ENCODE peak calls at places on chromosome 9, in ten cellular contexts. One of them, this sample, is unnamed.
A peak's percentile ranks its signal among the peaks of the same experiment; 100 is the strongest.

GRCh38 chr9:87436694-87437093 is 61.0 kb upstream of the DAPK1 start:
- DNase-seq in HEK293T: no peak
- DNase-seq in NCI-H774: no peak
- DNase-seq in omental fat pad: no peak
- DNase-seq in RPMI8226: no peak
- DNase-seq in AG20443: peak; percentile 20
- DNase-seq in iris pigment epithelial cell: peak; percentile 26
- DNase-seq in NCI-H2171 treated with DMSO at 0.1 percent for 48 hours: no peak
- DNase-seq in lower lobe of right lung: no peak
- DNase-seq in hippocampal formation: no peak
- DNase-seq in this sample: no peak

GRCh38 chr9:5633243-5633642 is 4.3 kb downstream of the RIC1 start:
- DNase-seq in hippocampal formation: no peak
- DNase-seq in AG20443: no peak
- DNase-seq in iris pigment epithelial cell: peak; percentile 81
- DNase-seq in RPMI8226: no peak
- DNase-seq in omental fat pad: no peak
- DNase-seq in NCI-H774: no peak
- DNase-seq in NCI-H2171 treated with DMSO at 0.1 percent for 48 hours: no peak
- DNase-seq in HEK293T: no peak
- DNase-seq in lower lobe of right lung: no peak
- DNase-seq in this sample: no peak

GRCh38 chr9:137590123-137590468 is 216 bp downstream of the ZMYND19 start:
- DNase-seq in lower lobe of right lung: no peak
- DNase-seq in NCI-H2171 treated with DMSO at 0.1 percent for 48 hours: no peak
- DNase-seq in iris pigment epithelial cell: no peak
- DNase-seq in RPMI8226: no peak
- DNase-seq in omental fat pad: no peak
- DNase-seq in AG20443: no peak
- DNase-seq in HEK293T: no peak
- DNase-seq in hippocampal formation: no peak
- DNase-seq in NCI-H774: no peak
- DNase-seq in this sample: no peak

GRCh38 chr9:83622433-83622813 is 520 bp upstream of the IDNK start:
- DNase-seq in omental fat pad: no peak
- DNase-seq in HEK293T: no peak
- DNase-seq in hippocampal formation: no peak
- DNase-seq in AG20443: no peak
- DNase-seq in NCI-H774: no peak
- DNase-seq in NCI-H2171 treated with DMSO at 0.1 percent for 48 hours: peak; percentile 61
- DNase-seq in RPMI8226: no peak
- DNase-seq in lower lobe of right lung: no peak
- DNase-seq in iris pigment epithelial cell: no peak
- DNase-seq in this sample: no peak

GRCh38 chr9:82797539-82797938 is 265.4 kb downstream of the RASEF start:
- DNase-seq in omental fat pad: no peak
- DNase-seq in lower lobe of right lung: no peak
- DNase-seq in NCI-H2171 treated with DMSO at 0.1 percent for 48 hours: peak; percentile 92
- DNase-seq in iris pigment epithelial cell: no peak
- DNase-seq in HEK293T: no peak
- DNase-seq in hippocampal formation: no peak
- DNase-seq in AG20443: no peak
- DNase-seq in RPMI8226: no peak
- DNase-seq in NCI-H774: no peak
- DNase-seq in this sample: peak; percentile 75

GRCh38 chr9:89759563-89759962 is 154.8 kb downstream of the GADD45G start:
- DNase-seq in lower lobe of right lung: no peak
- DNase-seq in NCI-H2171 treated with DMSO at 0.1 percent for 48 hours: no peak
- DNase-seq in HEK293T: peak; percentile 40
- DNase-seq in NCI-H774: peak; percentile 29
- DNase-seq in omental fat pad: no peak
- DNase-seq in hippocampal formation: no peak
- DNase-seq in AG20443: no peak
- DNase-seq in RPMI8226: no peak
- DNase-seq in iris pigment epithelial cell: no peak
- DNase-seq in this sample: no peak

GRCh38 chr9:5579881-5580280 is 49.0 kb upstream of the RIC1 start:
- DNase-seq in omental fat pad: no peak
- DNase-seq in NCI-H2171 treated with DMSO at 0.1 percent for 48 hours: peak; percentile 6
- DNase-seq in iris pigment epithelial cell: no peak
- DNase-seq in hippocampal formation: no peak
- DNase-seq in lower lobe of right lung: no peak
- DNase-seq in NCI-H774: no peak
- DNase-seq in HEK293T: no peak
- DNase-seq in RPMI8226: no peak
- DNase-seq in AG20443: no peak
- DNase-seq in this sample: no peak

GRCh38 chr9:114258866-114259799 is 63.8 kb upstream of the ORM1 start:
- DNase-seq in NCI-H774: no peak
- DNase-seq in AG20443: no peak
- DNase-seq in RPMI8226: no peak
- DNase-seq in hippocampal formation: no peak
- DNase-seq in iris pigment epithelial cell: no peak
- DNase-seq in HEK293T: no peak
- DNase-seq in omental fat pad: no peak
- DNase-seq in NCI-H2171 treated with DMSO at 0.1 percent for 48 hours: peak; percentile 56
- DNase-seq in lower lobe of right lung: no peak
- DNase-seq in this sample: no peak

GRCh38 chr9:34675048-34675714 is 12.7 kb upstream of the CCL27 start:
- DNase-seq in HEK293T: peak; percentile 80
- DNase-seq in RPMI8226: peak; percentile 83
- DNase-seq in AG20443: peak; percentile 81
- DNase-seq in lower lobe of right lung: peak; percentile 65
- DNase-seq in iris pigment epithelial cell: peak; percentile 67
- DNase-seq in hippocampal formation: peak; percentile 28
- DNase-seq in omental fat pad: no peak
- DNase-seq in NCI-H774: peak; percentile 53
- DNase-seq in NCI-H2171 treated with DMSO at 0.1 percent for 48 hours: peak; percentile 21
- DNase-seq in this sample: peak; percentile 89

GRCh38 chr9:97848582-97849237 is 4.3 kb upstream of the FOXE1 start:
- DNase-seq in omental fat pad: no peak
- DNase-seq in HEK293T: no peak
- DNase-seq in iris pigment epithelial cell: no peak
- DNase-seq in RPMI8226: no peak
- DNase-seq in AG20443: no peak
- DNase-seq in hippocampal formation: no peak
- DNase-seq in lower lobe of right lung: peak; percentile 80
- DNase-seq in NCI-H2171 treated with DMSO at 0.1 percent for 48 hours: no peak
- DNase-seq in NCI-H774: no peak
- DNase-seq in this sample: no peak

GRCh38 chr9:76403352-76403751 is 9.1 kb upstream of the RFK start:
- DNase-seq in NCI-H2171 treated with DMSO at 0.1 percent for 48 hours: peak; percentile 6
- DNase-seq in AG20443: peak; percentile 78
- DNase-seq in NCI-H774: no peak
- DNase-seq in iris pigment epithelial cell: peak; percentile 92
- DNase-seq in HEK293T: peak; percentile 34
- DNase-seq in omental fat pad: no peak
- DNase-seq in hippocampal formation: no peak
- DNase-seq in lower lobe of right lung: no peak
- DNase-seq in RPMI8226: peak; percentile 56
- DNase-seq in this sample: peak; percentile 24

GRCh38 chr9:77892171-77892570 is 139.4 kb downstream of the GNAQ start:
- DNase-seq in RPMI8226: no peak
- DNase-seq in AG20443: no peak
- DNase-seq in omental fat pad: no peak
- DNase-seq in hippocampal formation: no peak
- DNase-seq in NCI-H2171 treated with DMSO at 0.1 percent for 48 hours: no peak
- DNase-seq in lower lobe of right lung: no peak
- DNase-seq in NCI-H774: no peak
- DNase-seq in iris pigment epithelial cell: no peak
- DNase-seq in HEK293T: no peak
- DNase-seq in this sample: no peak

GRCh38 chr9:120432600-120432999 is 147.4 kb downstream of the CDK5RAP2 start:
- DNase-seq in lower lobe of right lung: no peak
- DNase-seq in HEK293T: no peak
- DNase-seq in hippocampal formation: no peak
- DNase-seq in omental fat pad: no peak
- DNase-seq in AG20443: no peak
- DNase-seq in NCI-H2171 treated with DMSO at 0.1 percent for 48 hours: no peak
- DNase-seq in iris pigment epithelial cell: no peak
- DNase-seq in RPMI8226: no peak
- DNase-seq in NCI-H774: no peak
- DNase-seq in this sample: no peak

GRCh38 chr9:136805207-136805740 is 2.5 kb upstream of the RABL6 start:
- DNase-seq in omental fat pad: peak; percentile 5
- DNase-seq in lower lobe of right lung: no peak
- DNase-seq in HEK293T: no peak
- DNase-seq in hippocampal formation: no peak
- DNase-seq in NCI-H2171 treated with DMSO at 0.1 percent for 48 hours: no peak
- DNase-seq in AG20443: no peak
- DNase-seq in NCI-H774: no peak
- DNase-seq in iris pigment epithelial cell: no peak
- DNase-seq in RPMI8226: no peak
- DNase-seq in this sample: no peak

GRCh38 chr9:132044176-132044880 is 35.3 kb downstream of the MED27 start:
- DNase-seq in HEK293T: no peak
- DNase-seq in AG20443: no peak
- DNase-seq in NCI-H774: no peak
- DNase-seq in NCI-H2171 treated with DMSO at 0.1 percent for 48 hours: no peak
- DNase-seq in hippocampal formation: no peak
- DNase-seq in lower lobe of right lung: no peak
- DNase-seq in iris pigment epithelial cell: peak; percentile 24
- DNase-seq in omental fat pad: no peak
- DNase-seq in RPMI8226: no peak
- DNase-seq in this sample: no peak

GRCh38 chr9:89885156-89885555 is 280.3 kb downstream of the GADD45G start:
- DNase-seq in omental fat pad: no peak
- DNase-seq in AG20443: no peak
- DNase-seq in hippocampal formation: no peak
- DNase-seq in RPMI8226: no peak
- DNase-seq in NCI-H774: no peak
- DNase-seq in lower lobe of right lung: no peak
- DNase-seq in NCI-H2171 treated with DMSO at 0.1 percent for 48 hours: no peak
- DNase-seq in iris pigment epithelial cell: no peak
- DNase-seq in HEK293T: no peak
- DNase-seq in this sample: no peak

GRCh38 chr9:131019387-131020239 is 10.6 kb downstream of the LAMC3 start:
- DNase-seq in iris pigment epithelial cell: no peak
- DNase-seq in NCI-H774: no peak
- DNase-seq in omental fat pad: no peak
- DNase-seq in hippocampal formation: no peak
- DNase-seq in AG20443: peak; percentile 75
- DNase-seq in HEK293T: no peak
- DNase-seq in NCI-H2171 treated with DMSO at 0.1 percent for 48 hours: no peak
- DNase-seq in RPMI8226: no peak
- DNase-seq in lower lobe of right lung: no peak
- DNase-seq in this sample: no peak

GRCh38 chr9:132768932-132769894 is 98.9 kb downstream of the GTF3C4 start:
- DNase-seq in NCI-H2171 treated with DMSO at 0.1 percent for 48 hours: no peak
- DNase-seq in NCI-H774: peak; percentile 43
- DNase-seq in omental fat pad: peak; percentile 36
- DNase-seq in iris pigment epithelial cell: peak; percentile 54
- DNase-seq in AG20443: peak; percentile 71
- DNase-seq in hippocampal formation: no peak
- DNase-seq in lower lobe of right lung: peak; percentile 71
- DNase-seq in HEK293T: peak; percentile 37
- DNase-seq in RPMI8226: peak; percentile 69
- DNase-seq in this sample: peak; percentile 54

GRCh38 chr9:20506631-20507030 is 115.7 kb downstream of the MLLT3 start:
- DNase-seq in NCI-H774: no peak
- DNase-seq in RPMI8226: no peak
- DNase-seq in lower lobe of right lung: no peak
- DNase-seq in hippocampal formation: no peak
- DNase-seq in AG20443: no peak
- DNase-seq in omental fat pad: no peak
- DNase-seq in iris pigment epithelial cell: no peak
- DNase-seq in NCI-H2171 treated with DMSO at 0.1 percent for 48 hours: no peak
- DNase-seq in HEK293T: no peak
- DNase-seq in this sample: no peak

GRCh38 chr9:115208503-115208902 is 90.5 kb upstream of the TNC start:
- DNase-seq in RPMI8226: no peak
- DNase-seq in HEK293T: no peak
- DNase-seq in AG20443: peak; percentile 43
- DNase-seq in NCI-H774: no peak
- DNase-seq in NCI-H2171 treated with DMSO at 0.1 percent for 48 hours: no peak
- DNase-seq in omental fat pad: no peak
- DNase-seq in iris pigment epithelial cell: peak; percentile 45
- DNase-seq in lower lobe of right lung: no peak
- DNase-seq in hippocampal formation: no peak
- DNase-seq in this sample: no peak

GRCh38 chr9:135884328-135885035 is 22.9 kb downstream of the CAMSAP1 start:
- DNase-seq in omental fat pad: no peak
- DNase-seq in NCI-H774: no peak
- DNase-seq in hippocampal formation: no peak
- DNase-seq in NCI-H2171 treated with DMSO at 0.1 percent for 48 hours: no peak
- DNase-seq in iris pigment epithelial cell: peak; percentile 83
- DNase-seq in AG20443: no peak
- DNase-seq in lower lobe of right lung: no peak
- DNase-seq in RPMI8226: no peak
- DNase-seq in HEK293T: no peak
- DNase-seq in this sample: no peak

GRCh38 chr9:131420913-131421312 is 27.0 kb downstream of the PRRC2B start:
- DNase-seq in lower lobe of right lung: no peak
- DNase-seq in HEK293T: no peak
- DNase-seq in RPMI8226: no peak
- DNase-seq in NCI-H774: no peak
- DNase-seq in AG20443: peak; percentile 57
- DNase-seq in NCI-H2171 treated with DMSO at 0.1 percent for 48 hours: no peak
- DNase-seq in omental fat pad: no peak
- DNase-seq in iris pigment epithelial cell: peak; percentile 79
- DNase-seq in hippocampal formation: no peak
- DNase-seq in this sample: no peak

GRCh38 chr9:37156781-37157356 is 36.5 kb downstream of the ZCCHC7 start:
- DNase-seq in NCI-H2171 treated with DMSO at 0.1 percent for 48 hours: no peak
- DNase-seq in RPMI8226: no peak
- DNase-seq in iris pigment epithelial cell: peak; percentile 41
- DNase-seq in NCI-H774: no peak
- DNase-seq in HEK293T: no peak
- DNase-seq in lower lobe of right lung: no peak
- DNase-seq in hippocampal formation: no peak
- DNase-seq in AG20443: peak; percentile 6
- DNase-seq in omental fat pad: no peak
- DNase-seq in this sample: no peak

GRCh38 chr9:69034071-69034470 is 1.5 kb upstream of the FXN start:
- DNase-seq in NCI-H2171 treated with DMSO at 0.1 percent for 48 hours: no peak
- DNase-seq in RPMI8226: no peak
- DNase-seq in HEK293T: no peak
- DNase-seq in iris pigment epithelial cell: no peak
- DNase-seq in lower lobe of right lung: no peak
- DNase-seq in hippocampal formation: no peak
- DNase-seq in AG20443: no peak
- DNase-seq in NCI-H774: no peak
- DNase-seq in omental fat pad: no peak
- DNase-seq in this sample: no peak

GRCh38 chr9:76045217-76045616 is 154.7 kb downstream of the PCSK5 start:
- DNase-seq in NCI-H2171 treated with DMSO at 0.1 percent for 48 hours: no peak
- DNase-seq in AG20443: peak; percentile 16
- DNase-seq in hippocampal formation: no peak
- DNase-seq in RPMI8226: no peak
- DNase-seq in HEK293T: no peak
- DNase-seq in NCI-H774: no peak
- DNase-seq in iris pigment epithelial cell: no peak
- DNase-seq in lower lobe of right lung: no peak
- DNase-seq in omental fat pad: no peak
- DNase-seq in this sample: no peak

GRCh38 chr9:123525424-123525823 is 169.4 kb downstream of the CRB2 start:
- DNase-seq in iris pigment epithelial cell: no peak
- DNase-seq in RPMI8226: no peak
- DNase-seq in omental fat pad: no peak
- DNase-seq in NCI-H774: no peak
- DNase-seq in HEK293T: no peak
- DNase-seq in NCI-H2171 treated with DMSO at 0.1 percent for 48 hours: no peak
- DNase-seq in AG20443: no peak
- DNase-seq in hippocampal formation: no peak
- DNase-seq in lower lobe of right lung: no peak
- DNase-seq in this sample: no peak

GRCh38 chr9:95970356-95970755 is 94.9 kb downstream of the ERCC6L2 start:
- DNase-seq in HEK293T: no peak
- DNase-seq in hippocampal formation: no peak
- DNase-seq in NCI-H2171 treated with DMSO at 0.1 percent for 48 hours: no peak
- DNase-seq in lower lobe of right lung: no peak
- DNase-seq in AG20443: no peak
- DNase-seq in iris pigment epithelial cell: no peak
- DNase-seq in omental fat pad: no peak
- DNase-seq in RPMI8226: no peak
- DNase-seq in NCI-H774: no peak
- DNase-seq in this sample: no peak

GRCh38 chr9:83505282-83505681 is 32.9 kb downstream of the FRMD3 start:
- DNase-seq in NCI-H774: no peak
- DNase-seq in RPMI8226: peak; percentile 93
- DNase-seq in omental fat pad: no peak
- DNase-seq in AG20443: no peak
- DNase-seq in NCI-H2171 treated with DMSO at 0.1 percent for 48 hours: peak; percentile 96
- DNase-seq in lower lobe of right lung: no peak
- DNase-seq in hippocampal formation: no peak
- DNase-seq in HEK293T: no peak
- DNase-seq in iris pigment epithelial cell: no peak
- DNase-seq in this sample: peak; percentile 80